ENCODE peak calls at places on chromosomes 1 and 21, in four cellular contexts. T is GM12878, Y is H1, L is HepG2. K is an unnamed sample. For H3K4me1, the result is how much of the 10 kb centered on the place peaks cover.

GRCh38 chr21:45590246-45590725 is 48.0 kb upstream of the SLC19A1 start:
- DNase-seq in T (no peak), Y (peak), L (no peak), K (peak)

GRCh38 chr1:247431643-247432042 is 15.7 kb downstream of the NLRP3 start:
- DNase-seq in T (no peak), Y (no peak), L (no peak), K (no peak)

GRCh38 chr1:44707959-44708831 is 22.8 kb downstream of the RNU5D-1 start:
- DNase-seq in T (no peak), Y (no peak), L (peak), K (no peak)

GRCh38 chr1:151702936-151703335 is 13.7 kb downstream of the CELF3 start:
- DNase-seq in T (no peak), Y (no peak), L (no peak), K (no peak)

GRCh38 chr1:66276229-66276628 is 257.7 kb upstream of the SGIP1 start:
- DNase-seq in T (peak), Y (no peak), L (no peak), K (no peak)

GRCh38 chr1:72438270-72438669 is 155.9 kb upstream of the NEGR1 start:
- DNase-seq in T (no peak), Y (no peak), L (no peak), K (no peak)

GRCh38 chr1:3746784-3747521 is 5.3 kb upstream of the CCDC27 start:
- DNase-seq in T (peak), Y (peak), L (peak), K (peak)

GRCh38 chr1:112544753-112545152 is 36.0 kb downstream of the WNT2B start:
- DNase-seq in T (no peak), Y (no peak), L (peak), K (no peak)

GRCh38 chr21:43829161-43829560 is 35.9 kb upstream of the AGPAT3 start:
- DNase-seq in T (no peak), Y (no peak), L (no peak), K (no peak)

GRCh38 chr1:230152999-230153398 is 86.0 kb downstream of the GALNT2 start:
- DNase-seq in T (no peak), Y (no peak), L (no peak), K (no peak)

GRCh38 chr21:39529026-39529425 is 77.3 kb downstream of the SH3BGR start:
- DNase-seq in T (no peak), Y (no peak), L (no peak), K (no peak)

GRCh38 chr1:215744419-215744818 is 177.3 kb downstream of the KCTD3 start:
- DNase-seq in T (no peak), Y (no peak), L (no peak), K (no peak)

GRCh38 chr1:190475394-190476250 is 2.0 kb downstream of the BRINP3 start:
- DNase-seq in T (no peak), Y (no peak), L (no peak), K (no peak)

GRCh38 chr1:74422379-74423155 is 89.8 kb downstream of the LRRC53 start:
- DNase-seq in T (no peak), Y (no peak), L (no peak), K (no peak)

GRCh38 chr1:107952989-107953388 is 12.0 kb downstream of the VAV3 start:
- DNase-seq in T (no peak), Y (no peak), L (no peak), K (no peak)

GRCh38 chr1:221801773-221802516 is 60.1 kb upstream of the DUSP10 start:
- DNase-seq in T (no peak), Y (peak), L (no peak), K (peak)

GRCh38 chr21:43303240-43304178 is 123.4 kb downstream of the SIK1 start:
- DNase-seq in T (no peak), Y (no peak), L (no peak), K (no peak)

GRCh38 chr1:67646145-67647035 is 38.6 kb upstream of the GADD45A start:
- DNase-seq in T (no peak), Y (no peak), L (no peak), K (no peak)

GRCh38 chr1:181119076-181119989 is 30.8 kb downstream of the IER5 start:
- DNase-seq in T (no peak), Y (no peak), L (no peak), K (no peak)

GRCh38 chr1:247347395-247348222 is 15.9 kb upstream of the ZNF496 start:
- DNase-seq in T (no peak), Y (no peak), L (no peak), K (no peak)

GRCh38 chr1:24266398-24266941 is 52.7 kb upstream of the GRHL3 start:
- DNase-seq in T (no peak), Y (no peak), L (peak), K (peak)

GRCh38 chr21:38511662-38512243 is 13.5 kb upstream of the ERG start:
- DNase-seq in T (no peak), Y (no peak), L (no peak), K (no peak)

GRCh38 chr1:42756956-42757891 is 9.6 kb downstream of the P3H1 start:
- DNase-seq in T (no peak), Y (no peak), L (peak), K (peak)

GRCh38 chr1:169595764-169596711 is 9.8 kb upstream of the F5 start:
- DNase-seq in T (no peak), Y (no peak), L (peak), K (peak)

GRCh38 chr21:33541105-33541711 is 709 bp downstream of the GART start:
- DNase-seq in T (peak), Y (no peak), L (peak), K (no peak)

GRCh38 chr1:156281281-156282142 is 1.1 kb downstream of the SMG5 start:
- DNase-seq in T (no peak), Y (no peak), L (peak), K (no peak)

GRCh38 chr1:160192234-160192633 is 1.9 kb downstream of the CASQ1 start:
- DNase-seq in T (no peak), Y (no peak), L (no peak), K (no peak)

GRCh38 chr21:41641821-41642368 is 125.0 kb downstream of the RIPK4 start:
- DNase-seq in T (no peak), Y (no peak), L (peak), K (no peak)

GRCh38 chr1:23062271-23062670 is 43.0 kb downstream of the KDM1A start:
- DNase-seq in T (no peak), Y (no peak), L (no peak), K (no peak)

GRCh38 chr1:50700226-50701020 is 259.6 kb downstream of the FAF1 start:
- DNase-seq in T (no peak), Y (peak), L (no peak), K (peak)

GRCh38 chr1:177975588-177976495 is 6.0 kb upstream of the SEC16B start:
- DNase-seq in T (no peak), Y (no peak), L (no peak), K (no peak)

DNA sequence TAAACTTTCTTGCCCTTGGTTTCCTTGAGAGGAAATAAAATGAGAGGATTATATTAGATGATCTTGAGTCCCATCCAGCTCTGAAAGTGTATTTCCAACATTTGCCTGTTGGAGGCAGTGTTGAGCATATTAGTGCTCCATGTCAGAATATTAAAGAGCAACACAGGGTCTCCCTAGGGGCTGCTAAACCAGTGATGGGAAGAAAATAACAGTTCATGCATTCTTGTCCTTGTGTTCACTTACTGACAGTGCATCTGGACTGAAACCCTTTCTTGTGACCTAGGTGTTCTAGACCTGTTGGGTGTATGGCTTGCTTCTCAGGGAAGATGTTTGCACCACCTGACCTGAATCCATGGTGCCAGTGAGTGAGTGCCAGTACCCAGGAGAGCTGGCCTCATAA is 124.7 kb upstream of the KIAA0040 start:
- DNase-seq in T (no peak), Y (peak), L (no peak), K (peak)
- TF ChIP-seq SUZ12 in T (no peak), Y (no peak), L (no peak), K (no peak)

DNA sequence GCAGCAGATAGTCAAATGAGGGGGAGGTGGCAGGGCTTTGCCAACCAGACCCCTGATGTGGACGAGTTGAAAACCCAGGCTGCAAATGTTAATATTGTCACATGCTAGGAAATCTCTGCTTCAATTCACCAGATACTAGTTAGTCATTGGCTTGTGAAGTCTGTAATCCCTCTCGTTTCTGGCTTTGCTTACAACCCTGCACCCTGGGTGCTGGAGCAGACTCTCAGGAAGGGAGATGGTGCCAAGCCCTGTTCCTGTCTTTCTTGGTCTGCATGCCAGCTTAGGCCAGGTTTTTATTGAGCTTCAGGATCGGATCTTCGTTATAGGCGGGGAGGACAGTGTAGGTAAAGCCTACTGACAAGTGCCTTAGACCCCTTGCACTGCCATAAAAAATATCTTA is 53.3 kb downstream of the MDM4 start:
- DNase-seq in T (no peak), Y (no peak), L (no peak), K (no peak)
- H3K4me1 ChIP-seq in T (under half), Y (under half), L (under half), K (under half)

GRCh38 chr1:6223617-6224016 is 12.1 kb downstream of the ICMT start:
- DNase-seq in T (no peak), Y (no peak), L (no peak), K (no peak)

GRCh38 chr1:6221210-6221784 is 14.5 kb downstream of the ICMT start:
- DNase-seq in T (no peak), Y (no peak), L (no peak), K (no peak)

GRCh38 chr1:6218380-6218779 is 12.5 kb downstream of the RNF207 start:
- DNase-seq in T (no peak), Y (no peak), L (no peak), K (no peak)

GRCh38 chr1:6222644-6223043 is 13.1 kb downstream of the ICMT start:
- DNase-seq in T (no peak), Y (no peak), L (no peak), K (no peak)

GRCh38 chr1:6220236-6220635 is 14.3 kb downstream of the RNF207 start:
- DNase-seq in T (no peak), Y (no peak), L (no peak), K (no peak)
- TF ChIP-seq SUZ12 in T (no peak), Y (no peak), L (no peak), K (no peak)

DNA sequence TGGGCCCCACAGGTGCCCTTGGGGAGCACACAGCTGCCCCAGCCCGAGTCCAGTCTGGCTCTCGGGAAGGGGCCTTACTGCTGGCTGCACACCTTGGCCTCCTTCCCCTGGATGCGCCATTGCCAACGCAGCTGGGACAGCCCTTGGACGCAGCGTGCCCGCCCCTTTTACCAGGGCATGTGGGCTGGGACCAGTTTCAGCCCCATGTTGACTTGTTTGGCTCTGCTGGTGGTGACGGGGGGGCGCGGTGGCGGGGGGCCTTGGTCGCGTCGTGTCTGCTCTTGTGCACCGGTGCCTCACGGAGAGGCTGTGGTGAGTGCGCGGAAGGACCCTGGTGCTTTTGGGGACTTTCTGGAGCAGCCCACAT is 19.6 kb downstream of the SKI start:
- DNase-seq in T (no peak), Y (no peak), L (no peak), K (no peak)
- H3K4me1 ChIP-seq in T (under half), Y (under half), L (half or more), K (under half)

DNA sequence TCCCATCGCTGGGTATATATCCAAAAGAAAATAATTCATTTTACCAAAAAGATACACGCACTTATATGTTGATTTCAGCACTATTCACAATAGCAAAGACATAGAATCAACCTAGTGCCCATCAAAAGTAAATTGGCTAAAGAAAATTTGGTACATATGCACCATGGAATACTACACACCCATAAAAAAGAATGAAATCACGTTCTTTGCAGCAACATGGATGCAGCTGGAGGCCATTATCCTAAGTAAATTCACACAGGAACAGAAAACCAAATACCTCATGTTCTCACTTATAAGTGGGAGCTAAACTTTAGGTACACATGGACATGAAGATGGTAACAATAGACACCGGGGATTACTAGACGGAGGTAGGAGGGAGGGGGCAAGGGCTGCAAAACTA is 50.0 kb upstream of the ZNF644 start:
- DNase-seq in T (no peak), Y (no peak), L (no peak), K (no peak)
- TF ChIP-seq SUZ12 in T (no peak), Y (no peak), L (no peak), K (no peak)

GRCh38 chr1:198271467-198271866 is 114.7 kb downstream of the NEK7 start:
- DNase-seq in T (no peak), Y (no peak), L (no peak), K (no peak)

GRCh38 chr1:198268784-198269183 is 112.0 kb downstream of the NEK7 start:
- DNase-seq in T (no peak), Y (no peak), L (no peak), K (no peak)

GRCh38 chr1:198267921-198268320 is 111.1 kb downstream of the NEK7 start:
- DNase-seq in T (no peak), Y (no peak), L (no peak), K (no peak)

GRCh38 chr1:198270421-198270820 is 113.6 kb downstream of the NEK7 start:
- DNase-seq in T (no peak), Y (no peak), L (no peak), K (no peak)

GRCh38 chr1:198269352-198269940 is 112.6 kb downstream of the NEK7 start:
- DNase-seq in T (no peak), Y (no peak), L (no peak), K (no peak)
- H3K4me1 ChIP-seq in T (under half), Y (under half), L (under half), K (under half)

K was measured in NT2/D1.